ENCODE peak calls at places on chromosomes 4 and X, in six cellular contexts. One of them, this sample, is unnamed.

GRCh38 chr4:155544547-155544946 is 122.1 kb upstream of the GUCY1A1 start:
- DNase-seq in CD4-positive, alpha-beta T cell: no peak
- DNase-seq in nephron progenitor cell: no peak
- DNase-seq in PC-3: no peak
- DNase-seq in mesothelial cell of epicardium: no peak
- DNase-seq in Panc1: no peak
- DNase-seq in this sample: no peak

GRCh38 chr4:128858875-128859696 is 49.6 kb downstream of the JADE1 start:
- DNase-seq in CD4-positive, alpha-beta T cell: no peak
- DNase-seq in nephron progenitor cell: no peak
- DNase-seq in PC-3: no peak
- DNase-seq in mesothelial cell of epicardium: no peak
- DNase-seq in Panc1: no peak
- DNase-seq in this sample: no peak

GRCh38 chrX:111116666-111117065 is 20.7 kb downstream of the PAK3 start:
- DNase-seq in CD4-positive, alpha-beta T cell: no peak
- DNase-seq in nephron progenitor cell: no peak
- DNase-seq in PC-3: no peak
- DNase-seq in mesothelial cell of epicardium: no peak
- DNase-seq in Panc1: no peak
- DNase-seq in this sample: no peak

GRCh38 chr4:110197421-110198398 is 705 bp downstream of the ELOVL6 start:
- DNase-seq in CD4-positive, alpha-beta T cell: peak; percentile 4
- DNase-seq in nephron progenitor cell: peak; percentile 60
- DNase-seq in PC-3: peak; percentile 22
- DNase-seq in mesothelial cell of epicardium: peak; percentile 22
- DNase-seq in Panc1: no peak
- DNase-seq in this sample: peak; percentile 28

GRCh38 chr4:121764702-121765367 is at the start of gene SMIM43:
- DNase-seq in CD4-positive, alpha-beta T cell: no peak
- DNase-seq in nephron progenitor cell: peak; percentile 58
- DNase-seq in PC-3: no peak
- DNase-seq in mesothelial cell of epicardium: peak; percentile 27
- DNase-seq in Panc1: no peak
- DNase-seq in this sample: peak; percentile 8

GRCh38 chrX:44400588-44400987 is 57.1 kb upstream of the EFHC2 start:
- DNase-seq in CD4-positive, alpha-beta T cell: no peak
- DNase-seq in nephron progenitor cell: no peak
- DNase-seq in PC-3: peak; percentile 95
- DNase-seq in mesothelial cell of epicardium: no peak
- DNase-seq in Panc1: peak; percentile 69
- DNase-seq in this sample: no peak

GRCh38 chr4:88382621-88383020 is 4.0 kb downstream of the HERC6 start:
- DNase-seq in CD4-positive, alpha-beta T cell: peak; percentile 19
- DNase-seq in nephron progenitor cell: no peak
- DNase-seq in PC-3: no peak
- DNase-seq in mesothelial cell of epicardium: no peak
- DNase-seq in Panc1: no peak
- DNase-seq in this sample: no peak

GRCh38 chr4:168188754-168189153 is 96.4 kb downstream of the ANXA10 start:
- DNase-seq in CD4-positive, alpha-beta T cell: no peak
- DNase-seq in nephron progenitor cell: no peak
- DNase-seq in PC-3: no peak
- DNase-seq in mesothelial cell of epicardium: no peak
- DNase-seq in Panc1: no peak
- DNase-seq in this sample: no peak

GRCh38 chr4:103091601-103092223 is 7.9 kb downstream of the BDH2 start:
- DNase-seq in CD4-positive, alpha-beta T cell: no peak
- DNase-seq in nephron progenitor cell: peak; percentile 15
- DNase-seq in PC-3: peak; percentile 62
- DNase-seq in mesothelial cell of epicardium: no peak
- DNase-seq in Panc1: no peak
- DNase-seq in this sample: peak; percentile 21

GRCh38 chrX:91434351-91435168 is at the start of gene PABPC5:
- DNase-seq in CD4-positive, alpha-beta T cell: no peak
- DNase-seq in nephron progenitor cell: peak; percentile 91
- DNase-seq in PC-3: peak; percentile 63
- DNase-seq in mesothelial cell of epicardium: peak; percentile 64
- DNase-seq in Panc1: no peak
- DNase-seq in this sample: peak; percentile 85

GRCh38 chr4:100428051-100428450 is 89.8 kb downstream of the EMCN start:
- DNase-seq in CD4-positive, alpha-beta T cell: no peak
- DNase-seq in nephron progenitor cell: no peak
- DNase-seq in PC-3: peak; percentile 82
- DNase-seq in mesothelial cell of epicardium: no peak
- DNase-seq in Panc1: no peak
- DNase-seq in this sample: no peak

GRCh38 chrX:55709735-55710134 is 7.8 kb upstream of the RRAGB start:
- DNase-seq in CD4-positive, alpha-beta T cell: no peak
- DNase-seq in nephron progenitor cell: no peak
- DNase-seq in PC-3: peak; percentile 27
- DNase-seq in mesothelial cell of epicardium: no peak
- DNase-seq in Panc1: no peak
- DNase-seq in this sample: no peak

DNA sequence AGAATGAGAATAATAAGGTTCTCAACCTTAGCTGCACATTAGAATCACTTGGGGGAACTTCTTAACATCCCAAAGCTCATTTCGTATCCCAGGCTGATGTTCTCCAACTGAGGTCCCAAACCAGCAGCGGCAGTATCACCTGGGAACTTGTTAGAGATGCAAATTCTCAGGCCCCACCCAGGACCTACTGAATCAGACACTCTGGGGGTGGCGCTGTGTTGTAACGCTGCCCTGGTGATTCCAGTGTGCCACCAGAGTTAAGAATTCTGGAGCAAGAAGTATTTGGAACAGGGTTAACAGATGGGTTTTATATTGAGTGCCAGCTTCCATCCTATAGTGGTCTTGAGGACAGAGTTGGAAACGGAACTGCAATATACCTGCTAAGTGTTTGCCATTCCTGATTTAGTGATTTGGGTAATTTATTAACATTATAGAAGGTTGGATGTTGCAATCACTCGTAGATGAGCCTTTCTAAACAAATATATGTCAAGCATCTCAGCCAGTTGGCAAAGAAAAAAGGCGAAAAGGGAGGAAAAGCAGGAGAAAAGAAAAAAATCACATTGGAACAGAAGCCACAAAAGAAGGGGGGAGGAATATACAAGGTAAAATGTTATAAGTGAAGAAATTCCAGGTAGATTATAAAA is 141.0 kb downstream of the ARX start:
- DNase-seq in CD4-positive, alpha-beta T cell: no peak
- DNase-seq in nephron progenitor cell: no peak
- DNase-seq in PC-3: no peak
- DNase-seq in mesothelial cell of epicardium: no peak
- DNase-seq in Panc1: no peak
- DNase-seq in this sample: no peak
- TF ChIP-seq CTCF in CD4-positive, alpha-beta T cell: no peak
- TF ChIP-seq CTCF in nephron progenitor cell: no peak
- TF ChIP-seq CTCF in PC-3: no peak
- TF ChIP-seq CTCF in mesothelial cell of epicardium: no peak
- TF ChIP-seq CTCF in Panc1: no peak
- TF ChIP-seq CTCF in this sample: no peak

GRCh38 chrX:80184854-80185253 is 170.3 kb downstream of the TBX22 start:
- DNase-seq in CD4-positive, alpha-beta T cell: no peak
- DNase-seq in nephron progenitor cell: no peak
- DNase-seq in PC-3: no peak
- DNase-seq in mesothelial cell of epicardium: no peak
- DNase-seq in Panc1: no peak
- DNase-seq in this sample: no peak
- TF ChIP-seq CTCF in CD4-positive, alpha-beta T cell: no peak
- TF ChIP-seq CTCF in nephron progenitor cell: no peak
- TF ChIP-seq CTCF in PC-3: peak; percentile 13
- TF ChIP-seq CTCF in mesothelial cell of epicardium: peak; percentile 25
- TF ChIP-seq CTCF in Panc1: no peak
- TF ChIP-seq CTCF in this sample: peak; percentile 33

GRCh38 chr4:6001965-6002833 is 16.0 kb downstream of the C4orf50 start:
- DNase-seq in CD4-positive, alpha-beta T cell: no peak
- DNase-seq in nephron progenitor cell: no peak
- DNase-seq in PC-3: no peak
- DNase-seq in mesothelial cell of epicardium: no peak
- DNase-seq in Panc1: no peak
- DNase-seq in this sample: no peak
- TF ChIP-seq CTCF in CD4-positive, alpha-beta T cell: no peak
- TF ChIP-seq CTCF in nephron progenitor cell: no peak
- TF ChIP-seq CTCF in PC-3: no peak
- TF ChIP-seq CTCF in mesothelial cell of epicardium: no peak
- TF ChIP-seq CTCF in Panc1: no peak
- TF ChIP-seq CTCF in this sample: no peak

DNA sequence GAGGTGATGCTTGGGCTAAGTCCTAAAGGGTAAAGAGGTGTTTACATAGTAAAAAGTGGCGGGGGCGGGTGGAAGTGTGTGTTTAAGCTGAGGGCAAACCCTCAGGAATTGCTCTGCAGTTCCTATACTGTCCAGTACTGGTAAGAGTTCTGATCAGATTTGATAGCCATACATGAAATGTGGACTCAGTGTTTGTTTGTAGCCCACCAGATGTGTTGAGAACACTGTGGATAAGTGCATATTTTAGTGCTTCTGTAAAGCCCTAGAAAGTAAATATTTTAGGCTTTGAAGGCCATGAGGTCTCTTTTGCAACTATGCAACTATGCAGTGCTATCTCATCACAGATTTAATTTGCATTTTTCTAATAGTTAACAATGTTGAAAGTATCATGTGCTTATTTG is 80.6 kb upstream of the EOLA2 start:
- DNase-seq in CD4-positive, alpha-beta T cell: no peak
- DNase-seq in nephron progenitor cell: no peak
- DNase-seq in PC-3: no peak
- DNase-seq in mesothelial cell of epicardium: no peak
- DNase-seq in Panc1: no peak
- DNase-seq in this sample: no peak
- TF ChIP-seq CTCF in CD4-positive, alpha-beta T cell: no peak
- TF ChIP-seq CTCF in nephron progenitor cell: no peak
- TF ChIP-seq CTCF in PC-3: no peak
- TF ChIP-seq CTCF in mesothelial cell of epicardium: no peak
- TF ChIP-seq CTCF in Panc1: no peak
- TF ChIP-seq CTCF in this sample: no peak

DNA sequence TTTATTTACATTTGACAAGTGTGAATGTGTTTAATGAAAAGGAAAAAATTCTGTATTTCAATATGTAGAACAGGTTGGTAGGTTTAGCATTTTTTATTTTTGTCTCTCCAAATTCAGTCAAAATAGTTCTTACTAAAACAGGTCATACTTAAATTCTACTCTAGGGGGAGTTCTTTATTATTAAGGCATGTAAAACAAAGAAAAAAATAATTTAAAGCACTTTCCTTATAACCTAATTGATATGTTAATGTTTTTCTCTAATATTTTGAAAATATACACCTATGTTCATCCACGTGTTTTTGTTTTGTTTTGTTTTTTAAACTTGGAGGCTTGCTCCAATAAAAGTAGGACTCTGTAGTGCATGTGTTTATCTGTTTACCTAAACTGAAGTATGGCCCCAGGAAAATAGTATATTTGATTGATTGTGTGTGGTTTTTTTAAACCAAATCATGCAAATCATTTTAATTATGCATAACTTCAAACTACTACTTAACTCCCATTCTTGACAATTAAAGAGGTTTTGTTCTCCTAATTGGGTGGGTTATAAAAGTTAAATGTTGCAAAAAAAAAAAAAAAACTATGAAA is 562.7 kb downstream of the RPA4 start:
- DNase-seq in CD4-positive, alpha-beta T cell: no peak
- DNase-seq in nephron progenitor cell: no peak
- DNase-seq in PC-3: peak; percentile 38
- DNase-seq in mesothelial cell of epicardium: no peak
- DNase-seq in Panc1: no peak
- DNase-seq in this sample: no peak
- TF ChIP-seq CTCF in CD4-positive, alpha-beta T cell: no peak
- TF ChIP-seq CTCF in nephron progenitor cell: peak; percentile 43
- TF ChIP-seq CTCF in PC-3: peak; percentile 54
- TF ChIP-seq CTCF in mesothelial cell of epicardium: peak; percentile 60
- TF ChIP-seq CTCF in Panc1: no peak
- TF ChIP-seq CTCF in this sample: peak; percentile 63

GRCh38 chrX:149870840-149871239 is 10.1 kb upstream of the MAGEA8 start:
- DNase-seq in CD4-positive, alpha-beta T cell: no peak
- DNase-seq in nephron progenitor cell: no peak
- DNase-seq in PC-3: no peak
- DNase-seq in mesothelial cell of epicardium: no peak
- DNase-seq in Panc1: no peak
- DNase-seq in this sample: no peak

GRCh38 chrX:149871433-149871832 is 9.6 kb upstream of the MAGEA8 start:
- DNase-seq in CD4-positive, alpha-beta T cell: no peak
- DNase-seq in nephron progenitor cell: no peak
- DNase-seq in PC-3: no peak
- DNase-seq in mesothelial cell of epicardium: no peak
- DNase-seq in Panc1: no peak
- DNase-seq in this sample: no peak

GRCh38 chrX:149867488-149867887 is 13.5 kb upstream of the MAGEA8 start:
- DNase-seq in CD4-positive, alpha-beta T cell: no peak
- DNase-seq in nephron progenitor cell: no peak
- DNase-seq in PC-3: no peak
- DNase-seq in mesothelial cell of epicardium: no peak
- DNase-seq in Panc1: no peak
- DNase-seq in this sample: no peak

GRCh38 chrX:149877157-149877556 is 3.8 kb upstream of the MAGEA8 start:
- DNase-seq in CD4-positive, alpha-beta T cell: no peak
- DNase-seq in nephron progenitor cell: no peak
- DNase-seq in PC-3: peak; percentile 75
- DNase-seq in mesothelial cell of epicardium: no peak
- DNase-seq in Panc1: no peak
- DNase-seq in this sample: no peak

DNA sequence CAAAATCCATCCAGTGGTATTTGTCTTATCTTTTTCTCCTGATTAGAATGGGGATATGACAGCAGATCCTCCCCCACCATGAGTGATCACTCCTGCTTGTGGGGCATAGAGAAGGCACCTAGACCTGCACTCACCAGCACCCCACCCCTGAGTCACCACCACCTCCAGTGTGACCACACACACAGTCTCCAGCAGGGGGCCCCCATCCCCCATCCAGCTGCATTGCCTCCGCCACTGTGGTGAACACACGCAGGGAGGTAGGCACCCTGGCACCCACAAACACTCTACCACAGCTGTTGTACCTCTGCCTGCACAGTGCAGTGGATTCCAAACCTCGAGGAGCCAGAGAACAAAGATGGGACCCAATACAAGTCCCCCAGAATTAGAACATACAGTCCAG is 9.0 kb upstream of the MAGEA8 start:
- DNase-seq in CD4-positive, alpha-beta T cell: peak; percentile 62
- DNase-seq in nephron progenitor cell: peak; percentile 42
- DNase-seq in PC-3: peak; percentile 70
- DNase-seq in mesothelial cell of epicardium: no peak
- DNase-seq in Panc1: peak; percentile 13
- DNase-seq in this sample: no peak
- TF ChIP-seq CTCF in CD4-positive, alpha-beta T cell: no peak
- TF ChIP-seq CTCF in nephron progenitor cell: peak; percentile 39
- TF ChIP-seq CTCF in PC-3: peak; percentile 74
- TF ChIP-seq CTCF in mesothelial cell of epicardium: no peak
- TF ChIP-seq CTCF in Panc1: peak; percentile 69
- TF ChIP-seq CTCF in this sample: peak; percentile 50

This sample was measured in neural crest cell.